ENCODE peak calls at places on chromosomes 6 and 20, in eight cellular contexts. Q, E, L, J, F, X, S and N are unnamed samples.
A peak's percentile ranks its signal among the peaks of the same experiment; 100 is the strongest.

GRCh38 chr6:76697585-76697984 is 625.1 kb upstream of the IMPG1 start:
- DNase-seq in E (peak; percentile 23), X (no peak), Q (no peak), F (no peak), J (no peak), L (no peak), S (no peak), N (no peak)

GRCh38 chr20:37336369-37337207 is 9.4 kb upstream of the SRC start:
- DNase-seq in J (peak; percentile 19), L (no peak), Q (no peak), S (no peak), F (no peak), X (peak; percentile 72), E (no peak), N (peak; percentile 87)

GRCh38 chr6:83592770-83593394 is 80.5 kb downstream of the PRSS35 start:
- DNase-seq in F (no peak), E (peak; percentile 5), S (no peak), Q (no peak), L (no peak), J (no peak), X (no peak), N (no peak)

GRCh38 chr20:55415567-55416142 is 589.7 kb downstream of the CBLN4 start:
- DNase-seq in F (no peak), J (no peak), Q (no peak), S (no peak), X (no peak), E (peak; percentile 52), L (no peak), N (no peak)

GRCh38 chr20:60104980-60105379 is 146.8 kb downstream of the CDH26 start:
- DNase-seq in F (no peak), E (no peak), Q (no peak), L (no peak), J (no peak), S (no peak), X (no peak), N (no peak)

GRCh38 chr20:61691978-61692377 is 373.7 kb downstream of the TAF4 start:
- DNase-seq in Q (no peak), J (no peak), F (no peak), S (no peak), X (no peak), L (no peak), E (no peak), N (no peak)

GRCh38 chr6:121305957-121306607 is 28.2 kb downstream of the TBC1D32 start:
- DNase-seq in J (no peak), S (no peak), L (no peak), X (peak; percentile 10), F (no peak), E (peak; percentile 71), Q (no peak), N (peak; percentile 3)

GRCh38 chr20:35385733-35386132 is 26.0 kb downstream of the UQCC1 start:
- DNase-seq in E (no peak), F (no peak), J (no peak), L (no peak), X (no peak), Q (no peak), S (no peak), N (no peak)

GRCh38 chr6:56359201-56359899 is 112.0 kb upstream of the COL21A1 start:
- DNase-seq in X (peak; percentile 48), E (peak; percentile 88), L (no peak), Q (peak; percentile 38), J (peak; percentile 29), S (peak; percentile 68), F (no peak), N (peak; percentile 13)

GRCh38 chr6:125611573-125612399 is 137.6 kb upstream of the HEY2 start:
- DNase-seq in S (no peak), E (peak; percentile 38), Q (no peak), J (no peak), X (no peak), F (no peak), L (peak; percentile 43), N (no peak)

GRCh38 chr6:33633462-33634158 is 12.5 kb downstream of the ITPR3 start:
- DNase-seq in J (peak; percentile 60), Q (peak; percentile 51), X (peak; percentile 64), L (no peak), F (no peak), S (no peak), E (peak; percentile 73), N (peak; percentile 63)

GRCh38 chr6:163529605-163530004 is 115.1 kb downstream of the QKI start:
- DNase-seq in L (peak; percentile 50), E (no peak), X (no peak), J (no peak), F (peak; percentile 76), S (no peak), Q (no peak), N (no peak)

GRCh38 chr20:41218466-41218865 is 81.1 kb downstream of the PLCG1 start:
- DNase-seq in J (no peak), Q (no peak), X (no peak), L (no peak), S (no peak), E (no peak), F (peak; percentile 57), N (no peak)

GRCh38 chr6:92024071-92024470 is 1395.3 kb downstream of the EPHA7 start:
- DNase-seq in X (no peak), Q (no peak), E (peak; percentile 46), L (no peak), J (no peak), F (no peak), S (no peak), N (no peak)

GRCh38 chr6:12134991-12135390 is 122.9 kb downstream of the HIVEP1 start:
- DNase-seq in Q (no peak), S (no peak), F (no peak), E (no peak), X (no peak), L (no peak), J (no peak), N (no peak)

GRCh38 chr20:10856237-10856636 is 182.4 kb upstream of the JAG1 start:
- DNase-seq in J (no peak), F (no peak), Q (no peak), L (no peak), S (no peak), X (no peak), E (no peak), N (no peak)

GRCh38 chr20:19260412-19261090 is 48.1 kb downstream of the SLC24A3 start:
- DNase-seq in J (no peak), X (no peak), Q (no peak), E (no peak), L (no peak), S (no peak), F (no peak), N (no peak)

GRCh38 chr6:150251566-150252186 is 108.8 kb downstream of the PPP1R14C start:
- DNase-seq in S (no peak), X (no peak), E (no peak), L (no peak), F (no peak), Q (no peak), J (no peak), N (no peak)

GRCh38 chr6:107670792-107671199 is 153.3 kb downstream of the SCML4 start:
- DNase-seq in E (peak; percentile 66), X (peak; percentile 76), S (peak; percentile 44), J (no peak), Q (no peak), L (no peak), F (no peak), N (peak; percentile 67)

GRCh38 chr20:34250005-34250404 is 8.8 kb downstream of the ASIP start:
- DNase-seq in E (no peak), L (no peak), J (no peak), Q (no peak), F (no peak), S (no peak), X (no peak), N (no peak)

GRCh38 chr6:1013656-1014430 is 298.1 kb upstream of the FOXQ1 start:
- DNase-seq in F (no peak), X (no peak), Q (no peak), S (no peak), L (no peak), E (no peak), J (no peak), N (peak; percentile 47)

GRCh38 chr20:10079964-10080363 is 45.2 kb downstream of the ANKEF1 start:
- DNase-seq in J (no peak), F (peak; percentile 94), Q (no peak), L (no peak), E (no peak), X (no peak), S (no peak), N (no peak)

GRCh38 chr6:170212956-170213636 is 77.8 kb downstream of the DLL1 start:
- DNase-seq in X (no peak), E (no peak), J (no peak), F (no peak), S (peak; percentile 1), L (no peak), Q (no peak), N (no peak)